ENCODE peak calls at places on chromosome 20, in nine cellular contexts. E, Q, M, N, Y, K, B, V and R are unnamed samples. For H3K9me3 and H3K27me3, the result is how much of the 10 kb centered on the place peaks cover.

GRCh38 chr20:8291200-8291599 is 159.1 kb downstream of the PLCB1 start:
- DNase-seq in E (no peak), N (no peak), M (no peak), K (no peak), V (no peak), Y (no peak), Q (no peak), B (no peak), R (no peak)

GRCh38 chr20:44070139-44070900 is 116.7 kb downstream of the JPH2 start:
- DNase-seq in N (peak), Q (no peak), M (peak), V (peak), E (no peak), K (no peak), B (no peak), Y (peak), R (peak)

GRCh38 chr20:47330933-47331708 is 25.4 kb downstream of the ZMYND8 start:
- DNase-seq in K (no peak), N (no peak), E (no peak), B (no peak), V (no peak), Q (peak), M (no peak), Y (no peak), R (no peak)

GRCh38 chr20:34190679-34191090 is 50.5 kb upstream of the ASIP start:
- DNase-seq in Q (peak), K (peak), N (peak), V (peak), E (peak), M (peak), Y (no peak), B (peak), R (peak)

GRCh38 chr20:60984666-60985065 is 267.4 kb upstream of the CDH4 start:
- DNase-seq in V (no peak), Y (no peak), E (no peak), K (no peak), B (no peak), Q (no peak), M (no peak), N (no peak), R (no peak)

GRCh38 chr20:17172826-17173420 is 53.9 kb upstream of the PCSK2 start:
- DNase-seq in E (no peak), Q (no peak), V (no peak), N (no peak), Y (no peak), M (no peak), B (no peak), K (no peak), R (no peak)

GRCh38 chr20:19073584-19074198 is 138.8 kb upstream of the SLC24A3 start:
- DNase-seq in E (peak), N (no peak), Y (no peak), M (no peak), V (no peak), K (peak), B (no peak), Q (no peak), R (no peak)

GRCh38 chr20:48295445-48295903 is 510.2 kb upstream of the SULF2 start:
- DNase-seq in Y (no peak), Q (no peak), E (peak), K (peak), N (no peak), M (no peak), V (no peak), B (no peak), R (no peak)

GRCh38 chr20:35066194-35066593 is 26.4 kb downstream of the TRPC4AP start:
- DNase-seq in N (no peak), Y (no peak), Q (no peak), V (no peak), K (no peak), E (no peak), M (no peak), B (no peak), R (no peak)

GRCh38 chr20:35568645-35569044 is 26.8 kb downstream of the ERGIC3 start:
- DNase-seq in N (peak), K (peak), Y (no peak), Q (no peak), B (no peak), V (no peak), M (no peak), E (peak), R (peak)

GRCh38 chr20:8209061-8209460 is 77.0 kb downstream of the PLCB1 start:
- DNase-seq in B (no peak), K (no peak), Q (no peak), N (no peak), Y (no peak), V (no peak), E (no peak), M (no peak), R (no peak)

GRCh38 chr20:53829086-53829703 is 235.6 kb upstream of the ZNF217 start:
- DNase-seq in V (no peak), K (no peak), Q (no peak), Y (no peak), B (no peak), N (peak), M (no peak), E (no peak), R (no peak)

GRCh38 chr20:57089701-57090144 is 176.7 kb downstream of the BMP7 start:
- DNase-seq in K (peak), Y (peak), Q (peak), B (peak), M (no peak), V (peak), N (no peak), E (peak), R (peak)

GRCh38 chr20:4484431-4485057 is 237.2 kb upstream of the PRND start:
- DNase-seq in B (no peak), V (no peak), M (no peak), N (no peak), E (no peak), K (no peak), Q (no peak), Y (no peak), R (no peak)

GRCh38 chr20:44728835-44729342 is 13.7 kb downstream of the CCN5 start:
- DNase-seq in V (no peak), B (peak), M (peak), Y (no peak), Q (no peak), K (no peak), N (peak), E (peak), R (peak)

GRCh38 chr20:50251992-50252491 is 61.4 kb downstream of the CEBPB start:
- DNase-seq in M (no peak), Q (no peak), B (no peak), V (no peak), N (no peak), E (no peak), Y (no peak), K (no peak), R (no peak)

GRCh38 chr20:34528921-34529297 is 12.7 kb downstream of the DYNLRB1 start:
- DNase-seq in K (no peak), V (no peak), N (peak), B (no peak), Y (no peak), E (no peak), M (no peak), Q (no peak), R (no peak)

GRCh38 chr20:17611540-17612286 is 41.8 kb downstream of the DSTN start:
- DNase-seq in K (no peak), Y (no peak), E (peak), M (peak), Q (peak), V (no peak), B (peak), N (peak), R (no peak)

GRCh38 chr20:34536798-34537394 is 20.7 kb downstream of the DYNLRB1 start:
- DNase-seq in M (no peak), E (peak), K (no peak), V (no peak), Y (peak), B (no peak), Q (peak), N (peak), R (peak)

GRCh38 chr20:44911264-44911921 is 1.5 kb downstream of the PABPC1L start:
- DNase-seq in Y (peak), B (peak), M (no peak), E (peak), V (peak), N (no peak), Q (peak), K (peak), R (peak)

GRCh38 chr20:36754656-36755222 is 8.8 kb upstream of the NDRG3 start:
- DNase-seq in M (no peak), N (no peak), K (peak), E (peak), V (peak), Y (no peak), B (no peak), Q (peak), R (no peak)

GRCh38 chr20:24503352-24503931 is 34.0 kb downstream of the SYNDIG1 start:
- DNase-seq in B (no peak), Y (no peak), K (no peak), Q (peak), V (no peak), M (peak), N (no peak), E (peak), R (no peak)

GRCh38 chr20:46089338-46090094 is at the start of gene NCOA5:
- DNase-seq in M (peak), N (peak), B (peak), V (peak), Q (peak), E (peak), K (peak), Y (peak), R (peak)

GRCh38 chr20:2742934-2743559 is 50.5 kb downstream of the EBF4 start:
- DNase-seq in E (peak), Q (peak), B (peak), K (peak), V (peak), Y (peak), M (peak), N (no peak), R (no peak)

GRCh38 chr20:20549699-20550098 is 162.7 kb downstream of the RALGAPA2 start:
- DNase-seq in V (no peak), K (no peak), Q (no peak), M (no peak), N (no peak), Y (no peak), B (no peak), E (no peak), R (no peak)

GRCh38 chr20:5643936-5644335 is 106.3 kb upstream of the SHLD1 start:
- DNase-seq in V (no peak), Y (no peak), M (no peak), N (no peak), B (no peak), Q (no peak), E (no peak), K (no peak), R (no peak)

GRCh38 chr20:19423097-19423891 is 210.9 kb downstream of the SLC24A3 start:
- DNase-seq in K (no peak), Y (no peak), V (no peak), N (no peak), M (no peak), E (no peak), B (no peak), Q (no peak), R (no peak)

GRCh38 chr20:45174434-45175364 is at the start of gene PI3:
- DNase-seq in N (no peak), Y (no peak), E (no peak), B (no peak), Q (peak), K (no peak), M (no peak), V (no peak), R (peak)

GRCh38 chr20:35145141-35145564 is 2.0 kb downstream of the EDEM2 start:
- DNase-seq in E (no peak), Y (no peak), Q (peak), B (no peak), N (no peak), V (peak), M (no peak), K (peak), R (no peak)

GRCh38 chr20:10716855-10717254 is 43.1 kb upstream of the JAG1 start:
- DNase-seq in Y (no peak), N (no peak), M (no peak), Q (no peak), B (no peak), E (no peak), V (no peak), K (no peak), R (no peak)

GRCh38 chr20:53918949-53919361 is 151.4 kb downstream of the BCAS1 start:
- DNase-seq in E (peak), N (no peak), Y (no peak), K (peak), V (no peak), M (peak), Q (no peak), B (no peak), R (no peak)

GRCh38 chr20:61253640-61254511 is 1.8 kb downstream of the CDH4 start:
- DNase-seq in Q (no peak), K (no peak), B (no peak), V (no peak), M (no peak), Y (no peak), N (no peak), E (peak), R (no peak)

GRCh38 chr20:57482148-57482547 is 42.8 kb downstream of the CTCFL start:
- DNase-seq in K (no peak), B (peak), M (no peak), Q (no peak), E (no peak), V (no peak), N (no peak), Y (no peak), R (no peak)

GRCh38 chr20:52991783-52992182 is 19.6 kb downstream of the TSHZ2 start:
- DNase-seq in E (no peak), K (no peak), V (no peak), Y (no peak), B (no peak), N (no peak), M (no peak), Q (no peak), R (no peak)

GRCh38 chr20:13855613-13856012 is 70.8 kb downstream of the NDUFAF5 start:
- DNase-seq in K (no peak), V (no peak), N (no peak), Q (no peak), E (no peak), Y (no peak), B (no peak), M (no peak), R (no peak)

GRCh38 chr20:47027042-47027441 is 132.4 kb downstream of the EYA2 start:
- DNase-seq in N (no peak), B (no peak), V (no peak), Y (no peak), M (no peak), E (no peak), Q (no peak), K (no peak), R (no peak)

GRCh38 chr20:31543966-31544598 is 29.8 kb downstream of the HM13 start:
- DNase-seq in N (no peak), E (no peak), M (no peak), Y (no peak), K (no peak), B (no peak), Q (no peak), V (no peak), R (no peak)

GRCh38 chr20:45269056-45269455 is 14.7 kb upstream of the SLPI start:
- DNase-seq in K (no peak), B (no peak), Y (no peak), E (no peak), V (no peak), M (no peak), Q (no peak), N (no peak), R (no peak)

GRCh38 chr20:61757-62156 is 25.7 kb upstream of the DEFB125 start:
- DNase-seq in K (no peak), M (no peak), B (no peak), Y (no peak), Q (no peak), V (no peak), N (no peak), E (no peak), R (no peak)

GRCh38 chr20:62487-62886 is 25.0 kb upstream of the DEFB125 start:
- DNase-seq in K (no peak), Y (no peak), V (no peak), Q (no peak), E (no peak), N (no peak), M (no peak), B (no peak), R (no peak)

GRCh38 chr20:64026-64603 is 23.4 kb upstream of the DEFB125 start:
- DNase-seq in Q (no peak), M (no peak), B (no peak), Y (no peak), V (no peak), N (no peak), K (no peak), E (no peak), R (no peak)

GRCh38 chr20:61230-61629 is 26.2 kb upstream of the DEFB125 start:
- DNase-seq in K (no peak), M (no peak), B (no peak), V (no peak), N (no peak), E (no peak), Q (no peak), Y (no peak), R (no peak)

DNA sequence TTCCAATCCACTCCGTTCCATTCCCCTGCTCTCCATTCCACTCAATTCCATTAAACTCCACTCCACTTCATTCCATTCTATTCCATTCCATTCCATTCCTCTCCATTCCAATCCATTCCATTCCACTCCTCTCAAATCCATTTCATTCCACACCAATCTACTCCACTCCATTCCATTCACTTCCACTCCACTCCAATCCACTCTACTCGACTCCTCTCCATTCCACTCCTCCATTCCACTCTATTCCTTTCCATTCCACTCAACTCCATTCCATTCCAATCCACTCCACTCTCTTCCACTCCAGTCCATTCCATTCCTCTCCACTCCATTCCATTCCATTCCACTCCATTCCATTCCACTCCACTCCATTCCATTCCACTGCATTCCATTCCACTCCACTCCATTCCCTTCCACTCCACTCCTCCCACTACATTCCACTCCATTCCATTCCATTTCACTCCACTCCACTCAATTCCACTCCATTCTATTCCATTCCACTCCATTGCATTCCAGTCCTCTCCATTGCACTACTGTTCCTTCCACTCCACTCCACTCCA is 22.6 kb upstream of the DEFB125 start:
- DNase-seq in V (no peak), Y (no peak), K (no peak), M (no peak), N (no peak), Q (no peak), B (no peak), E (no peak), R (no peak)
- H3K9me3 ChIP-seq in V (under half), Y (under half), K (half or more), M (under half), N (under half), Q (under half), B (under half), E (half or more), R (under half)

GRCh38 chr20:63422653-63423052 is 49.8 kb downstream of the KCNQ2 start:
- DNase-seq in K (no peak), M (no peak), V (no peak), B (no peak), E (no peak), N (no peak), Q (no peak), Y (no peak), R (no peak)
- H3K27me3 ChIP-seq in K (under half), M (under half), V (under half), B (under half), E (under half), N (half or more), Q (under half), Y (under half), R (under half)

GRCh38 chr20:58531063-58531462 is 15.9 kb upstream of the APCDD1L start:
- DNase-seq in Y (no peak), N (no peak), K (no peak), Q (no peak), M (no peak), E (no peak), B (no peak), V (no peak), R (no peak)
- H3K9me3 ChIP-seq in Y (under half), N (under half), K (half or more), Q (under half), M (half or more), E (under half), B (under half), V (under half), R (under half)

GRCh38 chr20:59235226-59235625 is 65.2 kb upstream of the EDN3 start:
- DNase-seq in E (no peak), M (no peak), V (peak), N (no peak), K (no peak), Y (no peak), Q (no peak), B (no peak), R (no peak)
- H3K27me3 ChIP-seq in E (under half), M (under half), V (under half), N (under half), K (under half), Y (under half), Q (under half), B (under half), R (under half)